ENCODE peak calls at places on chromosomes 5 and 9, in five cellular contexts. M, S, G, B and Z are unnamed samples.

GRCh38 chr9:12464910-12465512 is 228.2 kb upstream of the TYRP1 start:
- DNase-seq in M (no peak), S (peak; percentile 13), G (no peak), B (peak; percentile 58), Z (no peak)

GRCh38 chr9:73565833-73566465 is 414.3 kb downstream of the ANXA1 start:
- DNase-seq in M (no peak), S (no peak), G (no peak), B (peak; percentile 71), Z (peak; percentile 36)

GRCh38 chr5:14183187-14183939 is 40.2 kb downstream of the TRIO start:
- DNase-seq in M (no peak), S (no peak), G (no peak), B (no peak), Z (peak; percentile 69)

GRCh38 chr9:34629492-34629809 is 585 bp upstream of the ARID3C start:
- DNase-seq in M (no peak), S (no peak), G (no peak), B (no peak), Z (no peak)

GRCh38 chr5:54821445-54822330 is 163.7 kb downstream of the ESM1 start:
- DNase-seq in M (no peak), S (no peak), G (no peak), B (no peak), Z (no peak)

GRCh38 chr9:91659529-91660294 is 236.1 kb upstream of the NFIL3 start:
- DNase-seq in M (no peak), S (peak; percentile 53), G (no peak), B (peak; percentile 45), Z (no peak)

GRCh38 chr9:134379774-134380431 is 53.6 kb downstream of the RXRA start:
- DNase-seq in M (no peak), S (peak; percentile 51), G (no peak), B (no peak), Z (no peak)

GRCh38 chr9:14746655-14747054 is 24.1 kb upstream of the CER1 start:
- DNase-seq in M (no peak), S (no peak), G (no peak), B (no peak), Z (no peak)

GRCh38 chr5:149643781-149644180 is 62.5 kb downstream of the ARHGEF37 start:
- DNase-seq in M (no peak), S (no peak), G (no peak), B (no peak), Z (no peak)

GRCh38 chr9:33517373-33517772 is 6.7 kb upstream of the ANKRD18B start:
- DNase-seq in M (no peak), S (peak; percentile 40), G (no peak), B (peak; percentile 39), Z (no peak)

GRCh38 chr5:51632027-51632426 is 248.8 kb downstream of the ISL1 start:
- DNase-seq in M (no peak), S (peak; percentile 11), G (no peak), B (no peak), Z (no peak)

GRCh38 chr5:151480384-151480783 is 33.0 kb downstream of the SLC36A1 start:
- DNase-seq in M (no peak), S (no peak), G (no peak), B (no peak), Z (no peak)

GRCh38 chr5:139740993-139741672 is 54.5 kb upstream of the PSD2 start:
- DNase-seq in M (no peak), S (no peak), G (no peak), B (no peak), Z (no peak)

GRCh38 chr9:92147030-92147853 is 32.0 kb upstream of the SPTLC1 start:
- DNase-seq in M (no peak), S (no peak), G (peak; percentile 75), B (no peak), Z (peak; percentile 70)

GRCh38 chr5:37355161-37355560 is 15.7 kb downstream of the NUP155 start:
- DNase-seq in M (no peak), S (no peak), G (no peak), B (no peak), Z (no peak)

GRCh38 chr5:102740515-102740914 is 14.6 kb upstream of the PAM start:
- DNase-seq in M (no peak), S (no peak), G (no peak), B (no peak), Z (no peak)

GRCh38 chr9:93263334-93264229 is 79.6 kb downstream of the WNK2 start:
- DNase-seq in M (no peak), S (no peak), G (peak; percentile 30), B (no peak), Z (peak; percentile 36)

GRCh38 chr5:7795311-7795710 is 55.6 kb downstream of the CFAP90 start:
- DNase-seq in M (no peak), S (no peak), G (no peak), B (no peak), Z (no peak)

GRCh38 chr9:111076519-111076918 is 38.2 kb upstream of the LPAR1 start:
- DNase-seq in M (no peak), S (no peak), G (no peak), B (no peak), Z (no peak)

GRCh38 chr9:91179237-91180138 is 182.2 kb downstream of the AUH start:
- DNase-seq in M (no peak), S (no peak), G (no peak), B (no peak), Z (no peak)

GRCh38 chr5:163916376-163916775 is 411.0 kb downstream of the MAT2B start:
- DNase-seq in M (peak; percentile 39), S (no peak), G (no peak), B (no peak), Z (no peak)

GRCh38 chr5:125199968-125200841 is 453.8 kb upstream of the ZNF608 start:
- DNase-seq in M (no peak), S (peak; percentile 74), G (no peak), B (peak; percentile 61), Z (peak; percentile 70)

GRCh38 chr9:121991305-121991661 is 101.8 kb downstream of the TTLL11 start:
- DNase-seq in M (no peak), S (no peak), G (no peak), B (no peak), Z (no peak)

GRCh38 chr5:432928-433791 is 9.8 kb upstream of the EXOC3 start:
- DNase-seq in M (no peak), S (no peak), G (no peak), B (peak; percentile 15), Z (no peak)
- H3K4me3 ChIP-seq in M (no peak overlapping the region), S (no peak overlapping the region), G (no peak overlapping the region), B (no peak overlapping the region), Z (no peak overlapping the region)

GRCh38 chr5:100905259-100905914 is 2.3 kb upstream of the ST8SIA4 start:
- DNase-seq in M (peak; percentile 45), S (no peak), G (no peak), B (no peak), Z (no peak)
- H3K4me3 ChIP-seq in M (peak overlapping the region; percentile 94), S (no peak overlapping the region), G (peak overlapping the region; percentile 73), B (no peak overlapping the region), Z (peak overlapping the region; percentile 63)

GRCh38 chr5:137800700-137801411 is 46.7 kb upstream of the HNRNPA0 start:
- DNase-seq in M (no peak), S (no peak), G (no peak), B (peak; percentile 20), Z (no peak)

DNA sequence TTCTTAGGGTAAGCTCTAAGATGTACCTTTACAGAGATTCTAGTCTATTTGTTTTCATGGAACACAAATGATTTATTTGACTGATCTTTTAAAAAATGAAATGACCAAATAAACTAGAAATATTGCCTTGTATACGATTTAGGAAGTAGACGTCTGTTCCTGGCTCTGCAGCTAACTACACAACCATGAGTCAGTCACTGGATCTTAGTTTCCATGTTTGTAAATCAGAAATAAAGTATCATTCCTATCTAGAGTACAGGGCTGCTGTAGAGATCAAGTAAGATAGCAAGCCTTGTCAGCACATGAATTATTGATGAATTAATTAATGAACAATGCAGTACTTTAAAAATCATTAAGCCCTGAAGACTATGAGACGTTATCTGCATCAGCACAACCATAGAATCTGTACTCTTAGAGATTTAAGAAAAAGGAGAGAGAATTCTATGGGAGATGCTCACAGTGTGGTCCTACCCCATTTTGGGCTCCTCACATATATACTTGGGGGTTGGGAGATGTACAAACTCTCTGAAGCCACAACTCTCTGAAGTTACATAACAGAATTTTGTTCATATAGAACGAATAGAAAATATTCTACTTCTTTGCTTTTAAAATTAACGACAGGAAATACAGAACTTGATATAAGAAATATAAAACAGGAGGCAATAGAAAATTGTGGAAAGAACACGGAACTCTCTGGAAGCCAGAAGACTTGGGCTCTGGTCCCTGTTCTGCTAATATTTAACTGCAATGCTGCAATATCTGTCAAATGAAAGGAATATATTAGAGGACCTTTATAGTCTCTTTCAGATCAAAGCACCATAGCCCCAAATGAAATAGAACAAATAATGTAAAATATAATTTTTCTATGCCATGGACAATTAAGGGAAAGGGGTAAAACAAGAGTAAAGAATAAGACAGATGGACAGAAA is 48.4 kb upstream of the HNRNPA0 start:
- DNase-seq in M (no peak), S (no peak), G (no peak), B (no peak), Z (no peak)
- H3K4me3 ChIP-seq in M (no peak overlapping the region), S (no peak overlapping the region), G (no peak overlapping the region), B (no peak overlapping the region), Z (peak overlapping the region; percentile 85)

GRCh38 chr9:1053848-1054365 is 3.8 kb downstream of the DMRT2 start:
- DNase-seq in M (no peak), S (no peak), G (no peak), B (no peak), Z (no peak)

GRCh38 chr9:1057910-1058309 is 7.8 kb downstream of the DMRT2 start:
- DNase-seq in M (no peak), S (no peak), G (no peak), B (no peak), Z (no peak)

GRCh38 chr9:1052908-1053590 is 2.9 kb downstream of the DMRT2 start:
- DNase-seq in M (no peak), S (no peak), G (no peak), B (no peak), Z (no peak)

GRCh38 chr9:1055156-1055555 is 5.0 kb downstream of the DMRT2 start:
- DNase-seq in M (no peak), S (no peak), G (no peak), B (no peak), Z (no peak)

DNA sequence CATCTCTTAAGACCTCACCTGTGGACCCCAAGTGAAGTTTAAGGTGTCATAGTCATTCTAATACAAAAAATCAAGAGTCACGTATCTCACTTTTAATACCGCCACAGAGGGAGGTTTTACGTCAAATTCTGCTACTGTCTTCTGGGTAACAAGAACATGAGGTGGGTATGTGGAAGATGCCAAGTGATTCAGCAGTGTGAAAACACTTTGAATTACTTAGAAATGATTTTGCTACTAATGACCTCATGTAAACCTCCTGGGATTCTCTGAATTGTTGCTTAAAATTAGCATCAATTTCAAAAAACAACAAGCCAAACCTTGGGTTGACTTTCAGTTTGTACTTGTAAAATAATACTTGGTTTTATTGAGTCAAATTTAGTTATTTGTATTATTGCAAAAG is 8.7 kb downstream of the DMRT2 start:
- DNase-seq in M (no peak), S (no peak), G (no peak), B (no peak), Z (no peak)
- H3K4me3 ChIP-seq in M (no peak overlapping the region), S (no peak overlapping the region), G (no peak overlapping the region), B (no peak overlapping the region), Z (no peak overlapping the region)

DNA sequence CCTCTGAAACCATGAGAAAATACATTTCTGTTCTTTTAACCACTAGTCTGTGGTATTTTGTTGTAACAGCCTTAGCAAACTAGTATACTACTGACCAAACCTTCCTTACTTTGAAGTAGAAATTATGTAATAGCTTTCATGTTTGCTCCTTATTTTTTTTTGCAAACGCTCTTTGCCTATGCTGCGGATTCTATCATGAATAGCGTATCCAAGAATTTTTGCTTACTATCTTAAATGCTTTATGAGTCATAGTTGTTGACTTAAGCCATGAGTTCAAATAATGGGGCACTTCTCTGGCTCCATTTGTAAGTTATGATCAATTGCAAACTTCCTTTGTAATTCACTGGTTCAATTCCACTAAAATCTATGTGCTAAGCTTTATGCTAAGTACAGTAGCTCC is 154.8 kb upstream of the CYLC2 start:
- DNase-seq in M (no peak), S (no peak), G (no peak), B (no peak), Z (no peak)
- H3K4me3 ChIP-seq in M (no peak overlapping the region), S (no peak overlapping the region), G (no peak overlapping the region), B (no peak overlapping the region), Z (no peak overlapping the region)